ENCODE peak calls at places on chromosome 17, in four cellular contexts. U is breast epithelium, J is endodermal cell, M is neuronal stem cell. N is an unnamed sample.
A peak's percentile ranks its signal among the peaks of the same experiment; 100 is the strongest.

GRCh38 chr17:35257080-35257701 is 14.3 kb downstream of the SLFN5 start:
- DNase-seq in U (peak; percentile 66), M (no peak), J (peak; percentile 20), N (peak; percentile 21)

GRCh38 chr17:82647593-82648164 is 565 bp downstream of the WDR45B start:
- DNase-seq in J (peak; percentile 75), U (peak; percentile 23), M (peak; percentile 23), N (peak; percentile 71)

GRCh38 chr17:50396261-50397110 is 837 bp downstream of the LRRC59 start:
- DNase-seq in J (peak; percentile 62), U (peak; percentile 31), M (peak; percentile 1), N (peak; percentile 61)

GRCh38 chr17:61479493-61480413 is 27.5 kb downstream of the TBX4 start:
- DNase-seq in J (peak; percentile 47), U (no peak), M (no peak), N (no peak)

GRCh38 chr17:32341857-32342602 is at the start of gene C17orf75:
- DNase-seq in J (peak; percentile 96), M (peak; percentile 66), U (peak; percentile 62), N (peak; percentile 79)

GRCh38 chr17:72192409-72193192 is 71.8 kb downstream of the SOX9 start:
- DNase-seq in J (peak; percentile 44), M (no peak), U (no peak), N (peak; percentile 84)

GRCh38 chr17:82330322-82331239 is 3.0 kb downstream of the SECTM1 start:
- DNase-seq in U (no peak), J (no peak), M (no peak), N (peak; percentile 77)

GRCh38 chr17:70868134-70868533 is 698.8 kb downstream of the KCNJ2 start:
- DNase-seq in J (no peak), U (no peak), M (no peak), N (no peak)

GRCh38 chr17:65888649-65889048 is 303.3 kb downstream of the CEP112 start:
- DNase-seq in J (peak; percentile 58), U (no peak), M (no peak), N (no peak)

GRCh38 chr17:34974794-34975428 is 5.4 kb upstream of the LIG3 start:
- DNase-seq in U (no peak), M (no peak), J (no peak), N (no peak)

GRCh38 chr17:82304826-82305726 is 12.3 kb downstream of the CD7 start:
- DNase-seq in J (no peak), M (no peak), U (no peak), N (peak; percentile 41)

GRCh38 chr17:65055708-65056638 is 567 bp downstream of the GNA13 start:
- DNase-seq in M (no peak), U (peak; percentile 64), J (peak; percentile 84), N (peak; percentile 87)

GRCh38 chr17:74779948-74780400 is 3.8 kb upstream of the NAT9 start:
- DNase-seq in U (no peak), J (no peak), M (no peak), N (no peak)

GRCh38 chr17:52790359-52790955 is 631.9 kb upstream of the CA10 start:
- DNase-seq in J (peak; percentile 40), M (no peak), U (no peak), N (no peak)

GRCh38 chr17:72702998-72703397 is 389.5 kb downstream of the SLC39A11 start:
- DNase-seq in U (no peak), M (no peak), J (no peak), N (no peak)

DNA sequence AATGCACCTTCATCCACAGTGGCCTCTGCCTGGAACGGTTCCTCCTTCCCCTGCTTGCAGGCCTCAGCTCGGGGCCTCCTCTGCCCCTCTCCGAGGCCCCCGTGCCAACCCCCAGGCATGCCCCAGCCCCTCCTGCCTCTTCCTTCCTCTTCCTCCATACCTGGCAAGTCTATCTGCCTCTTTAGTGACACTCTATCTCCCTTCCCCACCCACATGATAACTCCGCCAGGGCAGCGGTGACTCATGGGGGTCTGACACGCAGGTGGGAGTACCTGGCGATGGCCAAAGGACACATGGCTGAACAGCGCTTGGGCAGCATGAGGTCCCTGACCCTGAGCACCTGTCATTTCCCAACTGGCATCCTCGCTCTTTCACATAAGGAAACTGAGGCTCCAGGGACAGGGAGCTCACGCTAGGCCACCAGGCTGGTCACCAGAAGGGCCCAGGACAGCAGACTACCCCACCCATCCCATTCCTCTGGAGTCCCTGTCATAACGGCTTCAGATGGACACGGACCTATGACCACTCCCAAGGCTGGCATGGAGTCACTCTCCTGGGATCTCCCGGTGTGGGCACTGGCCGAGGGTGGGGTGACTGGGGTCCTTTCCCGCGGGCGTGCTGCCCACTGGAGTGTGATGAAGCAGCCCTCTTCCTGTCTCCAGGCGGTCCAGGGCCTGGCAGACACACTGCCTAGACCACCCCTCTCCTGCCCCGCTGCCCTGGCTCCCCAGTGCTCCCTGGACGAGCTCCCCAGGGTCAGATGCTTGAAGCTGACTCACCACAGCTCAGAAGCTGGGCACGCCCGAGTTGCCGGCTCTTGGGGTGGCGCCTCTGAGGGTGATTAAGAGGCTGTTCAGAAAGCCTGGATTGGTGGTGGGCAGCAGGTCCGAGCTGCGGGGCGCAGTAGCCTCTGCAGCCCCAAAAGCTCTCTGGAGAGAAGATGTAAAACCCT is 100.6 kb downstream of the ENGASE start:
- DNase-seq in M (no peak), U (no peak), J (no peak), N (no peak)
- H3K27me3 ChIP-seq in M (peaks cover 3% of the 10 kb centered on the region), U (no peaks in the 10 kb centered on the region), J (no peaks in the 10 kb centered on the region), N (no peaks in the 10 kb centered on the region)

GRCh38 chr17:77569846-77570564 is 388.5 kb upstream of the TNRC6C start:
- DNase-seq in J (peak; percentile 37), M (no peak), U (no peak), N (no peak)
- H3K27me3 ChIP-seq in J (peaks cover 18% of the 10 kb centered on the region), M (no peaks in the 10 kb centered on the region), U (no peaks in the 10 kb centered on the region), N (no peaks in the 10 kb centered on the region)

GRCh38 chr17:36944488-36945040 is 4.2 kb upstream of the AATF start:
- DNase-seq in M (no peak), U (no peak), J (no peak), N (no peak)
- H3K27me3 ChIP-seq in M (peaks cover 81% of the 10 kb centered on the region), U (peaks cover 21% of the 10 kb centered on the region), J (peaks cover 71% of the 10 kb centered on the region), N (no peaks in the 10 kb centered on the region)

GRCh38 chr17:55212880-55213279 is 51.9 kb upstream of the HLF start:
- DNase-seq in M (no peak), U (no peak), J (no peak), N (no peak)

GRCh38 chr17:55215711-55216110 is 49.0 kb upstream of the HLF start:
- DNase-seq in J (no peak), U (no peak), M (no peak), N (no peak)

GRCh38 chr17:55208078-55208812 is 56.5 kb upstream of the HLF start:
- DNase-seq in J (no peak), U (no peak), M (no peak), N (no peak)

GRCh38 chr17:55210292-55210691 is 54.5 kb upstream of the HLF start:
- DNase-seq in M (no peak), J (no peak), U (no peak), N (no peak)
- H3K27me3 ChIP-seq in M (no peaks in the 10 kb centered on the region), J (no peaks in the 10 kb centered on the region), U (no peaks in the 10 kb centered on the region), N (no peaks in the 10 kb centered on the region)

GRCh38 chr17:79541451-79541850 is 69.4 kb downstream of the RBFOX3 start:
- DNase-seq in M (no peak), J (no peak), U (no peak), N (no peak)
- H3K27me3 ChIP-seq in M (no peaks in the 10 kb centered on the region), J (no peaks in the 10 kb centered on the region), U (no peaks in the 10 kb centered on the region), N (no peaks in the 10 kb centered on the region)

DNA sequence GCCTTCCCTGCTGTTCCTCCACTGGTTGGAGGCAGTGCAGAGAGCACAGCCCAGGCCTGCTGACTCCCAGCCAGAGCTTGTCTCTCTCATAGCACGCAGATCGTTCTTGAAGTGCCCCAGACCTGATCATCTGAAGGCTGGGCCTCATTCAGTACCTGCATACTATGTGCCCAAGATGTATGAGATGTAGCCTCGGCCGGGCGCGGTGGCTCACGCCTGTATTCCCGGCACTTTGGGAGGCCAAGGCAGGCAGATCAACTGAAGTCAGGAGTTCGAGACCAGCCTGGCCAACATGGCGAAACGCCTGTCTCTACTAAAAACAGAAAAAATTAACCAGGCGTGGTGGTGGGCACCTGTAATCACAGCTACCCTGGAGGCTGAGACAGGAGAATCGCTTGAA is 31.0 kb downstream of the WNT3 start:
- DNase-seq in U (no peak), J (peak; percentile 52), M (no peak), N (no peak)
- H3K27me3 ChIP-seq in U (no peaks in the 10 kb centered on the region), J (no peaks in the 10 kb centered on the region), M (peaks cover 6% of the 10 kb centered on the region), N (no peaks in the 10 kb centered on the region)